ENCODE peak calls at places on chromosomes 6 and 20, in four cellular contexts. One of them, this sample, is unnamed.

GRCh38 chr6:13243033-13243432 is 85.3 kb downstream of the TBC1D7 start:
- DNase-seq in astrocyte of the cerebellum: no peak
- DNase-seq in lower leg skin: no peak
- DNase-seq in left ventricle myocardium inferior: no peak
- DNase-seq in this sample: no peak

GRCh38 chr6:111685506-111685905 is 79.8 kb upstream of the TRAF3IP2 start:
- DNase-seq in left ventricle myocardium inferior: no peak
- DNase-seq in lower leg skin: no peak
- DNase-seq in astrocyte of the cerebellum: no peak
- DNase-seq in this sample: no peak

GRCh38 chr6:89475106-89475505 is 42.2 kb downstream of the ANKRD6 start:
- DNase-seq in lower leg skin: no peak
- DNase-seq in left ventricle myocardium inferior: no peak
- DNase-seq in astrocyte of the cerebellum: no peak
- DNase-seq in this sample: no peak

GRCh38 chr20:57748601-57749130 is 38.9 kb upstream of the PMEPA1 start:
- DNase-seq in lower leg skin: peak
- DNase-seq in astrocyte of the cerebellum: peak
- DNase-seq in left ventricle myocardium inferior: peak
- DNase-seq in this sample: peak

GRCh38 chr6:143245656-143246055 is 185.0 kb downstream of the AIG1 start:
- DNase-seq in astrocyte of the cerebellum: no peak
- DNase-seq in left ventricle myocardium inferior: no peak
- DNase-seq in lower leg skin: no peak
- DNase-seq in this sample: no peak

GRCh38 chr6:169959129-169960002 is 207.9 kb downstream of the ERMARD start:
- DNase-seq in left ventricle myocardium inferior: no peak
- DNase-seq in astrocyte of the cerebellum: no peak
- DNase-seq in lower leg skin: peak
- DNase-seq in this sample: peak

GRCh38 chr6:40936810-40937209 is 102.2 kb downstream of the UNC5CL start:
- DNase-seq in lower leg skin: no peak
- DNase-seq in left ventricle myocardium inferior: no peak
- DNase-seq in astrocyte of the cerebellum: no peak
- DNase-seq in this sample: no peak

GRCh38 chr20:39829713-39830112 is 859.3 kb downstream of the MAFB start:
- DNase-seq in lower leg skin: no peak
- DNase-seq in left ventricle myocardium inferior: no peak
- DNase-seq in astrocyte of the cerebellum: no peak
- DNase-seq in this sample: peak

GRCh38 chr6:20416063-20416454 is 14.4 kb downstream of the E2F3 start:
- DNase-seq in lower leg skin: no peak
- DNase-seq in left ventricle myocardium inferior: no peak
- DNase-seq in astrocyte of the cerebellum: no peak
- DNase-seq in this sample: no peak

GRCh38 chr6:85126448-85127178 is 323.3 kb upstream of the NT5E start:
- DNase-seq in astrocyte of the cerebellum: no peak
- DNase-seq in lower leg skin: peak
- DNase-seq in left ventricle myocardium inferior: peak
- DNase-seq in this sample: no peak

GRCh38 chr6:10276888-10277287 is 138.0 kb downstream of the TFAP2A start:
- DNase-seq in astrocyte of the cerebellum: no peak
- DNase-seq in lower leg skin: no peak
- DNase-seq in left ventricle myocardium inferior: no peak
- DNase-seq in this sample: no peak

GRCh38 chr6:107690864-107691661 is 133.1 kb downstream of the SCML4 start:
- DNase-seq in left ventricle myocardium inferior: no peak
- DNase-seq in lower leg skin: peak
- DNase-seq in astrocyte of the cerebellum: no peak
- DNase-seq in this sample: no peak

GRCh38 chr6:33192671-33193602 is 670 bp upstream of the COL11A2 start:
- DNase-seq in lower leg skin: no peak
- DNase-seq in astrocyte of the cerebellum: no peak
- DNase-seq in left ventricle myocardium inferior: peak
- DNase-seq in this sample: no peak

GRCh38 chr20:50061151-50062005 is 51.6 kb downstream of the UBE2V1 start:
- DNase-seq in astrocyte of the cerebellum: no peak
- DNase-seq in left ventricle myocardium inferior: no peak
- DNase-seq in lower leg skin: no peak
- DNase-seq in this sample: no peak

GRCh38 chr6:14197118-14197517 is 79.5 kb downstream of the CD83 start:
- DNase-seq in astrocyte of the cerebellum: no peak
- DNase-seq in lower leg skin: no peak
- DNase-seq in left ventricle myocardium inferior: no peak
- DNase-seq in this sample: no peak

GRCh38 chr6:10615675-10616074 is 78.7 kb downstream of the C6orf52 start:
- DNase-seq in lower leg skin: no peak
- DNase-seq in left ventricle myocardium inferior: no peak
- DNase-seq in astrocyte of the cerebellum: no peak
- DNase-seq in this sample: no peak

GRCh38 chr6:91023529-91023928 is 436.7 kb upstream of the MAP3K7 start:
- DNase-seq in left ventricle myocardium inferior: no peak
- DNase-seq in lower leg skin: no peak
- DNase-seq in astrocyte of the cerebellum: no peak
- DNase-seq in this sample: no peak

GRCh38 chr6:119484598-119484997 is 135.0 kb upstream of the MAN1A1 start:
- DNase-seq in lower leg skin: no peak
- DNase-seq in astrocyte of the cerebellum: peak
- DNase-seq in left ventricle myocardium inferior: no peak
- DNase-seq in this sample: no peak

GRCh38 chr6:25014806-25015560 is 79.2 kb upstream of the RIPOR2 start:
- DNase-seq in left ventricle myocardium inferior: no peak
- DNase-seq in astrocyte of the cerebellum: peak
- DNase-seq in lower leg skin: no peak
- DNase-seq in this sample: no peak

GRCh38 chr6:119479860-119480655 is 130.5 kb upstream of the MAN1A1 start:
- DNase-seq in left ventricle myocardium inferior: no peak
- DNase-seq in lower leg skin: no peak
- DNase-seq in astrocyte of the cerebellum: peak
- DNase-seq in this sample: no peak

GRCh38 chr20:20837574-20838021 is 125.2 kb upstream of the RALGAPA2 start:
- DNase-seq in lower leg skin: peak
- DNase-seq in astrocyte of the cerebellum: peak
- DNase-seq in left ventricle myocardium inferior: peak
- DNase-seq in this sample: no peak

GRCh38 chr6:39166189-39166917 is 51.4 kb upstream of the SAYSD1 start:
- DNase-seq in astrocyte of the cerebellum: no peak
- DNase-seq in left ventricle myocardium inferior: peak
- DNase-seq in lower leg skin: peak
- DNase-seq in this sample: peak

GRCh38 chr6:51684038-51684437 is 403.4 kb downstream of the PKHD1 start:
- DNase-seq in lower leg skin: no peak
- DNase-seq in astrocyte of the cerebellum: no peak
- DNase-seq in left ventricle myocardium inferior: no peak
- DNase-seq in this sample: no peak
- TF ChIP-seq CTCF in lower leg skin: no peak
- TF ChIP-seq CTCF in astrocyte of the cerebellum: no peak
- TF ChIP-seq CTCF in left ventricle myocardium inferior: peak
- TF ChIP-seq CTCF in this sample: peak

GRCh38 chr6:727796-728195 is 34.9 kb upstream of the EXOC2 start:
- DNase-seq in astrocyte of the cerebellum: no peak
- DNase-seq in lower leg skin: no peak
- DNase-seq in left ventricle myocardium inferior: no peak
- DNase-seq in this sample: no peak

GRCh38 chr6:729646-730320 is 36.8 kb upstream of the EXOC2 start:
- DNase-seq in lower leg skin: no peak
- DNase-seq in left ventricle myocardium inferior: no peak
- DNase-seq in astrocyte of the cerebellum: no peak
- DNase-seq in this sample: no peak

GRCh38 chr6:736657-737446 is 43.9 kb upstream of the EXOC2 start:
- DNase-seq in left ventricle myocardium inferior: no peak
- DNase-seq in lower leg skin: no peak
- DNase-seq in astrocyte of the cerebellum: no peak
- DNase-seq in this sample: no peak

DNA sequence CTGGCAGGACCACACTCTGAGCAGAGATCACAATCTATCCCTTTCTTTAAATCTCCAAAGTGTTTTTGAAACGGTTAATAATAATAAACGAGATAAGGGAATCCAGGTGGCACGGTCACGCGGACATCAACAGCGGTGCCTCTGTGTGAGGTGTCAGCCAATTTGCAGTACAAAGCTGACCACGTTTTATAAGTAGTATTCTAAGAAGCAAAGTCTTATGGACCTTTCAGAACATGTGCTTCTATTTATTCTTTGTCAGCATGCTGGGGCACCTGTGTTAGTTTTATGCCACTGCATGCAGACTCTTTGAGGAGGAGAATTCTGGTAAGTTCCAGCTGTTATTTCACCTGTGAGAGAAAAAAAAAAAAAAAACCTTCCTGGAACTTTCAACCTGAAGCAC is 39.0 kb upstream of the EXOC2 start:
- DNase-seq in astrocyte of the cerebellum: no peak
- DNase-seq in lower leg skin: no peak
- DNase-seq in left ventricle myocardium inferior: no peak
- DNase-seq in this sample: no peak
- H3K4me3 ChIP-seq in astrocyte of the cerebellum: no peak
- H3K4me3 ChIP-seq in lower leg skin: no peak
- H3K4me3 ChIP-seq in left ventricle myocardium inferior: no peak
- H3K4me3 ChIP-seq in this sample: no peak

DNA sequence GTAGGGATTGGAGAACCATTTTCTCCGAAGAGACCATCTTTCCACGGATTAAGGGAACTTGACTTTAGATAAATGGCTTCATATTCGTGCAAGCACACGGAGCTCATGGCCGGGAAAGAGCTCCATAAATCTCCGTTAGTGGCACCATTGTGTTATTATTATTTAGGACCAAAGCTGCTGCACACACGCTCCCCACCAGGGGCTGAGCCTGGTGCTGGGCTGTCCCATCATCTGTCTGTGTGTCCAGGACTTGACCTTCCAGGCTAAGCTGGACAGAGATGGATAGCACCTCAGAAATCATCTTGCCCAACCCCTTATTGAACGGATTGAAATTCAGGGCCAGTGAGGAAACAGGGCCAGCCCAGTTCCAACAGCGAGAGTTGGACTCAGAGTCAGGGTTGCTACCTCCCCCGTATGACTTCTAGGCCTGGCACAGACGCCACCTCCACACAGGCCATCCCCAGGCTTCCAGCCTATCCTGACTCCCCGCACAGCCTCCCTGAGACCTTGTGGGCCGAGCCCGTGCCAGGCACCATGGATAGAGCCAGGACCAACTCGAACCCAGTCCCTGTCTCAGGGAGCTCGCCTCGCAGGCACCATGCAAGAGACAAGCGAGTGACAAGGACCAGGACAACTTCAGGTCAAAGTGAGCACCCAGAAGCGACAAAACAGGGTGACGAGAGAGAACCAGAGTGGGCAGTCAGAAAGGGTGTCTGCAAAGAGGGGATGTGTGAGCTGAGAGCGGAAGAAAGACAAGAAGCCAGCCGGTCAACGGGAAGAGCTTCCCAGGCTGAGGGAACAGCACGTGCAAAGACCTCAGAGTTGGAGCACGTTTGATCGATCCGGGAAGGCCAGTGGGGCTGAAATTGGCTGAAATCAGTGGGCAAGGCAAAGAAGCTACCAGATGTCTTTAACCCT is 45.4 kb downstream of the KIAA1755 start:
- DNase-seq in left ventricle myocardium inferior: no peak
- DNase-seq in astrocyte of the cerebellum: no peak
- DNase-seq in lower leg skin: no peak
- DNase-seq in this sample: no peak
- TF ChIP-seq CTCF in left ventricle myocardium inferior: no peak
- TF ChIP-seq CTCF in astrocyte of the cerebellum: peak
- TF ChIP-seq CTCF in lower leg skin: no peak
- TF ChIP-seq CTCF in this sample: peak

GRCh38 chr20:43515628-43516027 is 8.1 kb downstream of the L3MBTL1 start:
- DNase-seq in astrocyte of the cerebellum: no peak
- DNase-seq in left ventricle myocardium inferior: no peak
- DNase-seq in lower leg skin: no peak
- DNase-seq in this sample: no peak
- H3K4me3 ChIP-seq in astrocyte of the cerebellum: peak
- H3K4me3 ChIP-seq in left ventricle myocardium inferior: no peak
- H3K4me3 ChIP-seq in lower leg skin: no peak
- H3K4me3 ChIP-seq in this sample: no peak

DNA sequence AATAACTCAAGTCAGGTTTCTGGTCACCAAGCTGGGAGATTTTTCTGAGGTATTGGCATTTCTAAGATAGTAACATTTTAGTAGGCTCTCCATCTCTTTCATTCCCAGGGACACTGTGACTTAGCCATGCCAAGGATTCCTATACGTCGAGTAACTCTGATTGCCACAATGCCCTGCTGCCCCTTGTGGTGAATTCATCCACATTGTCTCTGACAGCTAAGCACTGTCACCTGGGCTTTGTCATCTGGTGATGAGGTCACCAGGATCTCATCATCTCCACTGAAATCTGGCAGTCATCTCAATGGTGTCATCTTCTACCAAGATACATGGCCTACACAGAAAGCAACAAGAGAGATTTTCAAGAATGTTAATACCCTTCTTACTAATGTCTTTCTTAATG is 246.6 kb downstream of the CD109 start:
- DNase-seq in lower leg skin: no peak
- DNase-seq in left ventricle myocardium inferior: no peak
- DNase-seq in astrocyte of the cerebellum: no peak
- DNase-seq in this sample: no peak
- TF ChIP-seq CTCF in lower leg skin: no peak
- TF ChIP-seq CTCF in left ventricle myocardium inferior: no peak
- TF ChIP-seq CTCF in astrocyte of the cerebellum: peak
- TF ChIP-seq CTCF in this sample: peak

DNA sequence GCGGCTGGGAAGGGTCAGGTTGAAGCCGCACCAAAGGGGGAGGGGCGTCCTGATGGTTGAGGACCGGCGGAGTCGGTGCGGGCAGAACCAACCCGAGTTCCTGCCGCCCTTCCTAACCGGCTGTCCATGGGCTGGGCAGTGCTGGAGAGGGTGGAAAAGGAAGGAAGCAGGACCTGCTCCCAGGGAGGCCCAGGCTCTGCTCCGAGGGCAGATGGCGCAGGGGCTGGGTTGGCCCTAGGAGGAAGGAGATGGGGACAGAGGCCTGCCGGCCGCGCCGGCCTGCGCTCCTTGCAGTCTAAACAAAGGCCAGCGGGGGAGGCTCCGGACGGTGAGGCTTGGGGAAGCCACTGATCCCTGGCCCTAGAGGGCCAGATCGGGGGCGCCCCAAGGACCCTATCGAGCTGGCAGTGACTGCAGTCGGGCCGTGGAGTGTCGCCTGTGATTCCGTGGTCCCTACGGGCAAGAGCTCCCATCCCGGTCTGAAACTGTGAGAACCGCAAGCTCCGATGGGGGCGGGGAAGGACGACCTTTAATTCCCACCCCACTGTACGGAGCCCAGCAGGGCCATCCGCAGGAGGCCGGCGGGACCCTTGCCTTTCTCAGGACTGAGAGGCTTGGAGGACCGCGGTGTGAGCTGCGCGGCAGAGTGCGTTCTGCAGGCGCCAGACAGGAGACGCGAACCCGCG is 39.3 kb downstream of the YTHDF1 start:
- DNase-seq in left ventricle myocardium inferior: no peak
- DNase-seq in lower leg skin: no peak
- DNase-seq in astrocyte of the cerebellum: no peak
- DNase-seq in this sample: no peak
- H3K4me3 ChIP-seq in left ventricle myocardium inferior: no peak
- H3K4me3 ChIP-seq in lower leg skin: no peak
- H3K4me3 ChIP-seq in astrocyte of the cerebellum: no peak
- H3K4me3 ChIP-seq in this sample: no peak

This sample was measured in GM12864.